ENCODE peak calls at places on chromosomes 3 and 15, in eight cellular contexts. F, M, Z, J, S, N, U and Y are unnamed samples.

GRCh38 chr15:66188464-66188863 is 65.1 kb downstream of the MEGF11 start:
- DNase-seq in F (no peak), M (no peak), Z (no peak), J (no peak), S (no peak), N (no peak), U (no peak), Y (peak; percentile 86)

GRCh38 chr15:70714575-70714974 is 48.8 kb downstream of the UACA start:
- DNase-seq in F (no peak), M (no peak), Z (peak; percentile 48), J (no peak), S (no peak), N (no peak), U (peak; percentile 68), Y (peak; percentile 13)

GRCh38 chr15:74752486-74753395 is 4.1 kb downstream of the CYP1A2 start:
- DNase-seq in F (no peak), M (peak; percentile 62), Z (peak; percentile 70), J (no peak), S (no peak), N (no peak), U (peak; percentile 59), Y (no peak)

GRCh38 chr3:162586591-162586990 is 1090.0 kb downstream of the OTOL1 start:
- DNase-seq in F (no peak), M (peak; percentile 30), Z (no peak), J (no peak), S (no peak), N (no peak), U (peak; percentile 77), Y (no peak)

GRCh38 chr3:10500717-10501663 is 4.4 kb downstream of the ATP2B2 start:
- DNase-seq in F (no peak), M (no peak), Z (no peak), J (no peak), S (no peak), N (no peak), U (no peak), Y (no peak)

GRCh38 chr3:170180107-170180951 is 1.2 kb downstream of the PHC3 start:
- DNase-seq in F (no peak), M (peak; percentile 42), Z (peak; percentile 46), J (peak; percentile 25), S (no peak), N (no peak), U (peak; percentile 34), Y (no peak)

GRCh38 chr3:52714335-52715302 is 8.7 kb downstream of the SPCS1 start:
- DNase-seq in F (peak; percentile 82), M (no peak), Z (no peak), J (peak; percentile 74), S (peak; percentile 89), N (peak; percentile 98), U (no peak), Y (no peak)

GRCh38 chr3:125067225-125067624 is 11.4 kb upstream of the HEG1 start:
- DNase-seq in F (no peak), M (no peak), Z (no peak), J (no peak), S (no peak), N (no peak), U (no peak), Y (no peak)

GRCh38 chr15:39413558-39413957 is 167.3 kb upstream of the THBS1 start:
- DNase-seq in F (no peak), M (peak; percentile 31), Z (peak; percentile 80), J (no peak), S (no peak), N (no peak), U (no peak), Y (no peak)

GRCh38 chr3:26437678-26438077 is 184.9 kb upstream of the LRRC3B start:
- DNase-seq in F (no peak), M (peak; percentile 86), Z (peak; percentile 2), J (no peak), S (no peak), N (no peak), U (peak; percentile 69), Y (no peak)

GRCh38 chr3:134075568-134075825 is 45.8 kb upstream of the SLCO2A1 start:
- DNase-seq in F (no peak), M (no peak), Z (no peak), J (no peak), S (no peak), N (no peak), U (no peak), Y (no peak)

GRCh38 chr15:93071469-93071891 is 17.5 kb downstream of the RGMA start:
- DNase-seq in F (no peak), M (no peak), Z (peak; percentile 29), J (no peak), S (peak; percentile 53), N (peak; percentile 69), U (peak; percentile 24), Y (no peak)

GRCh38 chr3:59446775-59447465 is 397.1 kb upstream of the CFAP20DC start:
- DNase-seq in F (no peak), M (no peak), Z (no peak), J (no peak), S (peak; percentile 29), N (no peak), U (no peak), Y (no peak)

GRCh38 chr15:59792359-59792758 is 103.2 kb upstream of the BNIP2 start:
- DNase-seq in F (no peak), M (no peak), Z (no peak), J (no peak), S (no peak), N (no peak), U (no peak), Y (no peak)

GRCh38 chr3:188320757-188321156 is 166.8 kb downstream of the LPP start:
- DNase-seq in F (no peak), M (peak; percentile 90), Z (peak; percentile 82), J (no peak), S (no peak), N (no peak), U (peak; percentile 74), Y (no peak)

GRCh38 chr3:152197937-152198336 is 70.8 kb upstream of the MBNL1 start:
- DNase-seq in F (no peak), M (no peak), Z (no peak), J (no peak), S (no peak), N (no peak), U (no peak), Y (no peak)

GRCh38 chr3:155766206-155766605 is 21.3 kb upstream of the PLCH1 start:
- DNase-seq in F (no peak), M (peak; percentile 65), Z (peak; percentile 26), J (no peak), S (no peak), N (no peak), U (peak; percentile 74), Y (no peak)

GRCh38 chr3:12303532-12303931 is 14.7 kb downstream of the PPARG start:
- DNase-seq in F (no peak), M (peak; percentile 95), Z (peak; percentile 95), J (no peak), S (no peak), N (no peak), U (peak; percentile 98), Y (no peak)

GRCh38 chr3:140050977-140051957 is 116.3 kb downstream of the CLSTN2 start:
- DNase-seq in F (peak; percentile 43), M (peak; percentile 1), Z (peak; percentile 15), J (no peak), S (peak; percentile 24), N (peak; percentile 42), U (no peak), Y (peak; percentile 37)

GRCh38 chr3:170802164-170803151 is 67.5 kb downstream of the RPL22L1 start:
- DNase-seq in F (no peak), M (peak; percentile 99), Z (peak; percentile 95), J (no peak), S (no peak), N (no peak), U (peak; percentile 95), Y (no peak)

GRCh38 chr15:98075441-98075840 is 114.9 kb downstream of the ARRDC4 start:
- DNase-seq in F (no peak), M (no peak), Z (no peak), J (no peak), S (no peak), N (no peak), U (no peak), Y (no peak)

GRCh38 chr15:78715439-78715838 is 74.4 kb upstream of the CHRNB4 start:
- DNase-seq in F (no peak), M (peak; percentile 29), Z (peak; percentile 9), J (no peak), S (no peak), N (no peak), U (no peak), Y (no peak)

GRCh38 chr3:10619989-10620832 is 114.8 kb upstream of the ATP2B2 start:
- DNase-seq in F (no peak), M (no peak), Z (no peak), J (no peak), S (no peak), N (no peak), U (no peak), Y (peak; percentile 76)

GRCh38 chr3:50184242-50184978 is 7.0 kb upstream of the GNAT1 start:
- DNase-seq in F (no peak), M (no peak), Z (no peak), J (no peak), S (no peak), N (no peak), U (no peak), Y (no peak)

GRCh38 chr3:187456268-187456667 is 88.1 kb downstream of the RTP4 start:
- DNase-seq in F (no peak), M (no peak), Z (peak; percentile 2), J (no peak), S (no peak), N (no peak), U (peak; percentile 9), Y (peak; percentile 33)

GRCh38 chr3:72791132-72791531 is 57.1 kb downstream of the SHQ1 start:
- DNase-seq in F (no peak), M (peak; percentile 5), Z (no peak), J (no peak), S (no peak), N (no peak), U (peak; percentile 25), Y (no peak)

GRCh38 chr3:67044295-67044694 is 46.2 kb downstream of the KBTBD8 start:
- DNase-seq in F (no peak), M (no peak), Z (peak; percentile 19), J (no peak), S (no peak), N (no peak), U (peak; percentile 14), Y (no peak)

GRCh38 chr15:29815000-29815704 is 7.1 kb downstream of the TJP1 start:
- DNase-seq in F (no peak), M (peak; percentile 79), Z (peak; percentile 77), J (no peak), S (no peak), N (no peak), U (no peak), Y (no peak)

GRCh38 chr3:13050446-13050845 is 22.8 kb downstream of the IQSEC1 start:
- DNase-seq in F (no peak), M (no peak), Z (no peak), J (no peak), S (no peak), N (no peak), U (no peak), Y (no peak)